ENCODE peak calls at places on chromosomes 5 and 9, in six cellular contexts. B is IMR-90, K is trophoblast cell, U is mesenchymal stem cell, E is H9, J is H1. X is an unnamed sample.

GRCh38 chr5:78920604-78921003 is 64.5 kb downstream of the ARSB start:
- DNase-seq in K (no peak), E (no peak), U (peak; percentile 45), B (peak; percentile 71), J (no peak), X (no peak)

GRCh38 chr5:33649801-33650482 is 209.2 kb downstream of the TARS1 start:
- DNase-seq in E (no peak), J (no peak), U (peak; percentile 39), K (no peak), B (peak; percentile 84), X (peak; percentile 35)

GRCh38 chr5:43038523-43038989 is 1.6 kb downstream of the ANXA2R start:
- DNase-seq in J (no peak), U (peak; percentile 37), B (peak; percentile 82), E (peak; percentile 35), K (no peak), X (no peak)

GRCh38 chr9:124652203-124652992 is 118.7 kb downstream of the NR6A1 start:
- DNase-seq in U (peak; percentile 94), B (peak; percentile 88), J (no peak), K (peak; percentile 90), E (no peak), X (no peak)

GRCh38 chr5:169856571-169856970 is 123.7 kb downstream of the INSYN2B start:
- DNase-seq in K (no peak), E (no peak), J (no peak), B (peak; percentile 95), U (peak; percentile 74), X (no peak)

GRCh38 chr5:154722097-154722496 is 33.1 kb upstream of the LARP1 start:
- DNase-seq in U (no peak), E (no peak), K (no peak), B (no peak), J (no peak), X (no peak)

GRCh38 chr5:105943119-105943518 is 1727.6 kb downstream of the EFNA5 start:
- DNase-seq in E (no peak), J (no peak), K (no peak), B (no peak), U (no peak), X (no peak)

GRCh38 chr9:75185585-75186170 is 97.4 kb downstream of the OSTF1 start:
- DNase-seq in U (peak; percentile 46), E (peak; percentile 68), K (peak; percentile 54), J (peak; percentile 68), B (no peak), X (peak; percentile 14)

GRCh38 chr5:139653616-139654015 is 5.5 kb downstream of the CXXC5 start:
- DNase-seq in U (no peak), E (no peak), J (no peak), B (no peak), K (no peak), X (no peak)

GRCh38 chr5:177194278-177194677 is 60.7 kb downstream of the NSD1 start:
- DNase-seq in U (peak; percentile 96), B (peak; percentile 94), J (no peak), K (peak; percentile 85), E (no peak), X (no peak)

GRCh38 chr9:23229764-23230434 is 596.1 kb downstream of the ELAVL2 start:
- DNase-seq in B (no peak), K (no peak), J (peak; percentile 50), U (no peak), E (peak; percentile 49), X (no peak)

GRCh38 chr5:135883441-135883840 is 12.2 kb downstream of the IL9 start:
- DNase-seq in E (peak; percentile 60), K (no peak), U (no peak), J (peak; percentile 73), B (no peak), X (no peak)

GRCh38 chr9:19137282-19137681 is 10.0 kb upstream of the PLIN2 start:
- DNase-seq in J (no peak), E (no peak), U (no peak), K (no peak), B (peak; percentile 83), X (no peak)

GRCh38 chr9:11874414-11874813 is 818.8 kb upstream of the TYRP1 start:
- DNase-seq in K (no peak), E (no peak), B (no peak), U (no peak), J (no peak), X (no peak)

GRCh38 chr5:157530226-157530972 is 45.2 kb downstream of the ADAM19 start:
- DNase-seq in U (no peak), E (no peak), J (no peak), K (no peak), B (no peak), X (no peak)

GRCh38 chr5:173242675-173243085 is 7.7 kb upstream of the NKX2-5 start:
- DNase-seq in U (peak; percentile 49), E (peak; percentile 77), B (no peak), K (no peak), J (peak; percentile 72), X (no peak)

GRCh38 chr9:127970401-127971313 is 10.1 kb downstream of the EEIG1 start:
- DNase-seq in B (no peak), U (no peak), J (no peak), E (no peak), K (no peak), X (no peak)

GRCh38 chr5:54610197-54610898 is 92.8 kb downstream of the SNX18 start:
- DNase-seq in E (no peak), K (no peak), B (no peak), U (peak; percentile 53), J (no peak), X (no peak)

GRCh38 chr5:89457411-89458329 is 574.7 kb upstream of the MEF2C start:
- DNase-seq in J (no peak), U (peak; percentile 43), K (no peak), E (no peak), B (no peak), X (no peak)

GRCh38 chr5:10403829-10404228 is 37.9 kb upstream of the ROPN1L start:
- DNase-seq in U (no peak), B (no peak), J (no peak), E (no peak), K (no peak), X (no peak)

GRCh38 chr5:77971965-77972544 is 195.9 kb upstream of the TBCA start:
- DNase-seq in B (no peak), U (no peak), K (no peak), E (no peak), J (no peak), X (no peak)

GRCh38 chr5:172312286-172312685 is 28.7 kb upstream of the UBTD2 start:
- DNase-seq in E (no peak), J (no peak), K (no peak), U (no peak), B (no peak), X (no peak)

GRCh38 chr9:120258096-120258495 is 321.9 kb downstream of the CDK5RAP2 start:
- DNase-seq in E (no peak), U (no peak), B (no peak), K (no peak), J (no peak), X (no peak)

GRCh38 chr5:175288048-175288621 is 155.8 kb downstream of the DRD1 start:
- DNase-seq in K (peak; percentile 94), E (no peak), J (no peak), B (peak; percentile 7), U (no peak), X (no peak)

GRCh38 chr5:180389252-180390101 is 36.3 kb upstream of the GFPT2 start:
- DNase-seq in E (no peak), K (no peak), U (no peak), B (no peak), J (peak; percentile 64), X (no peak)

GRCh38 chr9:78023003-78023741 is 8.4 kb downstream of the GNAQ start:
- DNase-seq in B (peak; percentile 82), K (no peak), E (no peak), U (peak; percentile 83), J (no peak), X (no peak)

GRCh38 chr5:107794731-107795130 is 124.0 kb upstream of the EFNA5 start:
- DNase-seq in K (no peak), U (no peak), E (no peak), J (no peak), B (no peak), X (no peak)

GRCh38 chr5:123672067-123672466 is 160.1 kb downstream of the CSNK1G3 start:
- DNase-seq in J (no peak), E (no peak), B (peak; percentile 2), U (no peak), K (no peak), X (no peak)
- H3K14ac ChIP-seq in J (no peak overlapping the region), E (no peak overlapping the region), B (no peak overlapping the region), U (no peak overlapping the region), K (no peak overlapping the region), X (no peak overlapping the region)

GRCh38 chr9:94918038-94918753 is 191.7 kb downstream of the AOPEP start:
- DNase-seq in K (no peak), B (no peak), E (peak; percentile 12), U (no peak), J (no peak), X (no peak)
- H3K14ac ChIP-seq in K (peak overlapping the region; percentile 88), B (peak overlapping the region; percentile 37), E (no peak overlapping the region), U (no peak overlapping the region), J (no peak overlapping the region), X (no peak overlapping the region)

DNA sequence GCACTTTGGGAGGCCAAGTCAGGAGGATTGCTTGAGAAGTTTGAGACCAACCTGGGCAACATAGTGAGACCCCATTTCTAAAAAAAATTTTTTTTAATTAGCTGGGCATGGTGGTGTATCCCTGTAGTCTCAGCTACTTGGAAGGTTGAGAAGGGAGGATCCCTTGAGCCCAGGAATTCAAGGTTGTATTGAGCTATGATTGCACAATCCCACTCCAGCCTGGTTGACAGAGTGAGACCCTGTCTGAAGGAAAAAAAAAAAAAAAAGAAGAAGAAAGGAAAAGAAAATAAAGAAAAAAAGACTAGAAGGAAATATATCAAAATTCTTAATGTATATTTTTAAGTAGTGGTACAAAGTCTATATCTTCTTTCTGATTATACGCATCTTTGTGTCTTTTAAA is 28.8 kb upstream of the PCDHB1 start:
- DNase-seq in K (no peak), U (no peak), E (no peak), B (no peak), J (no peak), X (no peak)
- H3K14ac ChIP-seq in K (no peak overlapping the region), U (no peak overlapping the region), E (no peak overlapping the region), B (no peak overlapping the region), J (no peak overlapping the region), X (no peak overlapping the region)

DNA sequence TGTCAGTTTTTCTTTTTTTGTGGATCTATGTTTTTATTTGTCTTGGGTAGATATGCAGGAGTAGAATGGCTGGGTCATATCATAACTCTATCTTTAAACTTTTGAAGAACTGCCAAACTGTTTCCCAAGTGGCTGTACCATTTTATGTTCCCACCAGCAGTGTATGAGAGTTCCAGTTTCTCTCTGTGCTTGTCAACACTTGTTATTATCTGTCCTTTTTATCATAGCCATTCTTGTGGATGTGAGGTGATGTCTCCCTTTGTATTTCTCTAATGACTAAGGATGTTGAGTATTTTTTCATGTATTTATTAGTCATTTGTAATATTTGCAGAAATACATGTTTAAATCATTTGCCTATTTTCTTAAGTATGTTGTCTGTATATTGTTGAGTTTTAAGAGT is 17.4 kb upstream of the FAT2 start:
- DNase-seq in U (no peak), E (no peak), B (no peak), J (no peak), K (no peak), X (no peak)
- H3K14ac ChIP-seq in U (no peak overlapping the region), E (no peak overlapping the region), B (no peak overlapping the region), J (no peak overlapping the region), K (no peak overlapping the region), X (no peak overlapping the region)

GRCh38 chr5:1702318-1702717 is 97.3 kb downstream of the MRPL36 start:
- DNase-seq in U (no peak), K (no peak), E (peak; percentile 43), J (peak; percentile 48), B (no peak), X (no peak)
- H3K14ac ChIP-seq in U (no peak overlapping the region), K (no peak overlapping the region), E (no peak overlapping the region), J (no peak overlapping the region), B (no peak overlapping the region), X (no peak overlapping the region)

X was measured in neuronal stem cell.